ENCODE peak calls at places on chromosome 19, in four cellular contexts. X is heart left ventricle, J is prostate gland, G is right lobe of liver. Y is an unnamed sample.
A peak's percentile ranks its signal among the peaks of the same experiment; 100 is the strongest.

GRCh38 chr19:35354898-35355297 is 3.4 kb upstream of the FFAR3 start:
- DNase-seq in X (peak; percentile 13), J (no peak), G (no peak), Y (peak; percentile 54)

GRCh38 chr19:35845215-35846037 is 6.9 kb downstream of the NPHS1 start:
- DNase-seq in J (no peak), G (peak; percentile 57), X (no peak), Y (no peak)

GRCh38 chr19:2240881-2241760 is 4.5 kb downstream of the SF3A2 start:
- DNase-seq in X (no peak), G (no peak), J (no peak), Y (no peak)

GRCh38 chr19:28264556-28264955 is 948.4 kb downstream of the UQCRFS1 start:
- DNase-seq in X (no peak), G (no peak), J (no peak), Y (no peak)

GRCh38 chr19:49790866-49791265 is 22.2 kb downstream of the FUZ start:
- DNase-seq in X (no peak), G (no peak), J (no peak), Y (no peak)

GRCh38 chr19:7888145-7888825 is at the start of gene LRRC8E:
- DNase-seq in X (no peak), G (peak; percentile 59), J (peak; percentile 46), Y (peak; percentile 91)

GRCh38 chr19:9456018-9456689 is 20.8 kb upstream of the ZNF266 start:
- DNase-seq in X (no peak), G (no peak), J (no peak), Y (no peak)

GRCh38 chr19:35509018-35509652 is 4.3 kb downstream of the DMKN start:
- DNase-seq in J (peak; percentile 57), X (no peak), G (no peak), Y (no peak)

GRCh38 chr19:3479177-3479818 is 1.0 kb downstream of the SMIM24 start:
- DNase-seq in X (no peak), J (no peak), G (no peak), Y (no peak)

DNA sequence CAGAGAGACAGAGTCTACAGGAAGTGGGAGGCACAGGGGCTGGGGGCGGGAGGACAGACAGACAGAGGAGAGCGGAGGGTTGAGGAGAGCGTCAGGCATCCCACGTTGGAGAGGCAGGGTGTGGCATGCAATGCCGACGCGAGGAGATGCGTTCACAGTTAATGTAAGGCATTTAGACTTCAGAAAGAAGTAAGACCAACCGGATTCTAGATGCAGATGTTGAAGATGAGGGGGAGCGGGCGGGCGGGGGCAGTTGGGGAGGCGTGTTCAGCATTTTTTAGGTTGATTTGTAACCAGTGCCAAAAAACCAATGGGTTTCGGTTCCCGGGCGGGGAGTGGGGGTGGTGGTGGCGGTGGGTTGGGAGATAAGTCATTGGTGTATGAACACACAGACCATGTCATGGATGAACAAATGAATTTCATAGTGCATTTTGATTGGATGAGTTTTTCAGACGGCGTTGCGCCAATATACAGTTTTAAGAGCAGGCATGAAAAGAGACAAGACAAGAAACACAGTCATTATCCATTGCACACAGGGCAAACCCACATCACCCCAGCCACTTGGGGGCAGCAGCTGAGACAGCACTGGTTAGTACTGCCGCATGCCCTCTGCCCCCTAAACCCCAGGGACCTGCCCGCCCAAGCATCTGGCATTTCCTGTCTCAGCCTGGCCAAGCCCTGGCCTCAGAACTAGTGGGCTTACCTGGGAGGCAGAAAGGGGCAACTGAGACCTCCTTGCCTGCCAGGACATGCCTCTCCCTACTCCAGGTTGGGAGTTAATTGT is 91.3 kb downstream of the IER2 start:
- DNase-seq in G (no peak), J (no peak), X (no peak), Y (no peak)
- TF ChIP-seq CTCF in G (no peak), J (no peak), X (no peak), Y (no peak)

GRCh38 chr19:1041272-1041834 is 1.4 kb downstream of the ABCA7 start:
- DNase-seq in X (no peak), J (no peak), G (no peak), Y (no peak)

GRCh38 chr19:1038995-1039645 is 787 bp upstream of the ABCA7 start:
- DNase-seq in X (no peak), J (no peak), G (no peak), Y (no peak)

GRCh38 chr19:1041835-1042685 is 2.2 kb downstream of the ABCA7 start:
- DNase-seq in X (no peak), J (no peak), G (peak; percentile 60), Y (peak; percentile 79)

GRCh38 chr19:1040476-1041271 is 767 bp downstream of the ABCA7 start:
- DNase-seq in J (peak; percentile 91), X (peak; percentile 95), G (peak; percentile 95), Y (peak; percentile 97)

GRCh38 chr19:1039646-1040475 is at the start of gene ABCA7:
- DNase-seq in X (peak; percentile 100), G (peak; percentile 100), J (peak; percentile 98), Y (peak; percentile 99)
- TF ChIP-seq POLR2A in X (no peak), G (peak; percentile 70), J (peak; percentile 76), Y (no peak)

DNA sequence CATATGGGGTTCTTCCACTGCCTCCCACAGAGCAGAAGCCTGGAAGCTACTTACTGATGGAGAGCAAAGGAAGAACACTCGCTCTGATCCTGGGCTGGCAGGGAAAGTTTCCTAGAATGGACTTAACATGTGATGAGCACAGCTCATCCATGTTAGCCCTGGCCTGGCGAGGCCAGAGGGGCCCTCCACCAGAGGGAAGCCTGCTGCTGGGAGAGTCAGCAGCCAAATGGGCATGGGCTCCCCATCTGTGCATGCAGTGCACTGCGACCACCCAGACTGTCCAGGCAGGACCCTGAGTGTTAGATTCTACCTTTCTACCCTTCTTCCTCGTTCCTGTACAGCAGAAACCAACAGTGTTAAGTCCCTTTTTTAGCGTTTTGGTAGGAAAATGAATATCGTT is 8.9 kb downstream of the HNRNPUL1 start:
- DNase-seq in G (no peak), J (no peak), X (no peak), Y (no peak)
- TF ChIP-seq CTCF in G (no peak), J (no peak), X (no peak), Y (no peak)

GRCh38 chr19:40804783-40805242 is 5.8 kb downstream of the EGLN2 start:
- DNase-seq in G (peak; percentile 90), J (peak; percentile 63), X (no peak), Y (no peak)

GRCh38 chr19:40805258-40805868 is 6.4 kb downstream of the EGLN2 start:
- DNase-seq in J (peak; percentile 74), X (no peak), G (peak; percentile 63), Y (no peak)

GRCh38 chr19:40807147-40808020 is 8.4 kb downstream of the EGLN2 start:
- DNase-seq in X (no peak), G (peak; percentile 56), J (no peak), Y (no peak)

GRCh38 chr19:40808021-40808325 is 9.0 kb downstream of the EGLN2 start:
- DNase-seq in G (no peak), J (no peak), X (no peak), Y (no peak)

GRCh38 chr19:40806385-40807146 is 7.6 kb downstream of the EGLN2 start:
- DNase-seq in G (peak; percentile 66), X (peak; percentile 87), J (peak; percentile 54), Y (peak; percentile 87)
- TF ChIP-seq POLR2A in G (no peak), X (no peak), J (no peak), Y (no peak)

GRCh38 chr19:33193864-33194362 is at the start of gene LRP3:
- DNase-seq in X (peak; percentile 77), G (no peak), J (peak; percentile 38), Y (no peak)

GRCh38 chr19:33193269-33193863 is 764 bp upstream of the LRP3 start:
- DNase-seq in J (no peak), X (peak; percentile 19), G (no peak), Y (no peak)

GRCh38 chr19:33191501-33191900 is 2.6 kb upstream of the LRP3 start:
- DNase-seq in X (peak; percentile 16), J (no peak), G (no peak), Y (no peak)

GRCh38 chr19:33194527-33194883 is 375 bp downstream of the LRP3 start:
- DNase-seq in J (no peak), G (no peak), X (peak; percentile 63), Y (no peak)

DNA sequence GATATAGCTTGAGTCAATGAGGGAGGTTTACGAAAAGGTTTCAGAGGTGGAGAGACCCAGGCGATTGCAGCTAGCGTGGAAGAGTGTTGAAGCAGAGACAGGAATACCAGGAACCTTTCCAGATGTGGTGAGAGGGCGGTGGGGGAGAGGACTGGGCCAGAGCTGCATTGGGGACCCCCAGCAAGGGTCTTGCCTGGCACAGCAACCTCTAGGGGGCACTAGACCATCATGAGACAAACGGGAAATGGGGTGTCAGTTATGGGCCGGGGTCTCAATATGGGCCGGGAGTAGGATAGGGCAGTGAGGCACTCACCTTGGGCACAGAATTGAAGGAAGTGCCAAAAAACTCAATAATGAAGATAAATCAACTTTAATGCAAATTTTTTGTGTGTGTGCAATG is 2.1 kb upstream of the LRP3 start:
- DNase-seq in J (no peak), X (peak; percentile 5), G (no peak), Y (no peak)
- TF ChIP-seq CTCF in J (no peak), X (no peak), G (no peak), Y (no peak)

GRCh38 chr19:44749318-44749717 is 810 bp downstream of the BCL3 start:
- DNase-seq in X (no peak), J (no peak), G (no peak), Y (no peak)

GRCh38 chr19:44747739-44748425 is 626 bp upstream of the BCL3 start:
- DNase-seq in J (no peak), X (peak; percentile 86), G (peak; percentile 85), Y (peak; percentile 52)

GRCh38 chr19:44746946-44747738 is 1.4 kb upstream of the BCL3 start:
- DNase-seq in X (peak; percentile 96), J (peak; percentile 96), G (peak; percentile 98), Y (peak; percentile 94)

GRCh38 chr19:44749994-44750393 is 1.5 kb downstream of the BCL3 start:
- DNase-seq in J (no peak), X (no peak), G (no peak), Y (no peak)

DNA sequence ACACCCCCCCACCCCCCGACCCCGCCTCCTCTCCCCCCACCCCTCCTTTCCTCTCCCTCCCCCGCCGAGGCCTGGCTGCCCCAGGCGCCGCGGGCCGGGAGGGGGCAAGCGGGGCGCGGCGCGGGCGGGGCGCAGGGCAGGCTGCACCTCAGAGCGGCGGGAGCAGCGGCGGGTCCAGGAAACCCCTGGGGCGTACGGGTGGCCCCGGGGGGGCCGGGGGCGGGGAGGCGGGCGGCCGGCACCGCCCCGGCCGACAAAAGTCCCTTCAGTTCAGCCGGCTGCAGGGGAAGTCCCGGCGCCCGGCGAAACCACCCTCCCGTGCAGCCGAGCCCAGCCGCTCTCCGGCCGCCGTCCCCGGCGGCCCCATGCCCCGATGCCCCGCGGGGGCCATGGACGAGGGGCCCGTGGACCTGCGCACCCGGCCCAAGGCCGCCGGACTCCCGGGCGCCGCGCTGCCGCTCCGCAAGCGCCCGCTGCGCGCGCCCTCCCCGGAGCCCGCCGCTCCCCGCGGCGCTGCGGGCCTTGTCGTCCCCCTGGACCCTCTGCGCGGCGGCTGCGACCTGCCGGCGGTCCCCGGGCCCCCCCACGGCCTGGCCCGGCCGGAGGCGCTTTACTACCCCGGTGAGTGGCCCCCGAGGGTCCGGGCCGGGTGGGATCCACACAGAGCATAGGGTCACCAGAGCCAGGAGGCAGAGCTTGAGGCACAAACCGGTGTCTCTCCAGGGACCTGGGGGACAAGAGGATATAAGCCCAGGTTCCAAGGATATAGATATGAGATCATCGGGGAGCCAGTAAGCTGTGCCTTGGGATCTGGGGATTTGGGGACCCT is at the start of gene BCL3:
- DNase-seq in X (peak; percentile 92), J (peak; percentile 76), G (peak; percentile 91), Y (peak; percentile 93)
- TF ChIP-seq POLR2A in X (no peak), J (peak; percentile 46), G (peak; percentile 86), Y (no peak)

Y was measured in lower leg skin.